ENCODE peak calls at places on chromosome 6, in five cellular contexts. T is psoas muscle, A is mammary epithelial cell, H is tibial artery, N is fibroblast of mammary gland. I is an unnamed sample.

GRCh38 chr6:152603911-152604310 is 33.3 kb downstream of the SYNE1 start:
- DNase-seq in A (no peak), H (no peak), T (no peak), N (no peak), I (no peak)

GRCh38 chr6:43749461-43749860 is 20.6 kb upstream of the VEGFA start:
- DNase-seq in A (no peak), N (no peak), H (no peak), T (no peak), I (no peak)

GRCh38 chr6:154350293-154350692 is 6.3 kb downstream of the IPCEF1 start:
- DNase-seq in N (peak; percentile 44), T (no peak), H (no peak), A (no peak), I (no peak)

GRCh38 chr6:5981274-5982026 is 25.3 kb downstream of the NRN1 start:
- DNase-seq in H (no peak), T (no peak), A (peak; percentile 80), N (peak; percentile 96), I (no peak)

GRCh38 chr6:126015869-126016268 is 29.5 kb downstream of the TRMT11 start:
- DNase-seq in N (peak; percentile 71), T (no peak), H (no peak), A (peak; percentile 44), I (no peak)

GRCh38 chr6:44216677-44217331 is at the start of gene MYMX:
- DNase-seq in H (peak; percentile 59), A (no peak), T (no peak), N (no peak), I (no peak)

GRCh38 chr6:45445749-45446454 is 68.2 kb upstream of the SUPT3H start:
- DNase-seq in T (peak; percentile 62), A (peak; percentile 95), H (peak; percentile 80), N (peak; percentile 99), I (peak; percentile 91)

GRCh38 chr6:19879663-19880062 is 42.5 kb downstream of the ID4 start:
- DNase-seq in A (no peak), N (no peak), H (no peak), T (no peak), I (no peak)

GRCh38 chr6:26152226-26153101 is 65.2 kb downstream of the HFE start:
- DNase-seq in A (peak; percentile 84), N (no peak), H (no peak), T (no peak), I (no peak)

GRCh38 chr6:112043032-112044007 is 10.6 kb upstream of the CCN6 start:
- DNase-seq in N (peak; percentile 90), T (peak; percentile 91), H (peak; percentile 85), A (peak; percentile 79), I (peak; percentile 98)

GRCh38 chr6:19849736-19850135 is 12.6 kb downstream of the ID4 start:
- DNase-seq in T (no peak), H (no peak), A (no peak), N (no peak), I (no peak)

GRCh38 chr6:23659125-23659524 is 466.9 kb upstream of the NRSN1 start:
- DNase-seq in H (no peak), N (peak; percentile 25), A (no peak), T (no peak), I (no peak)

DNA sequence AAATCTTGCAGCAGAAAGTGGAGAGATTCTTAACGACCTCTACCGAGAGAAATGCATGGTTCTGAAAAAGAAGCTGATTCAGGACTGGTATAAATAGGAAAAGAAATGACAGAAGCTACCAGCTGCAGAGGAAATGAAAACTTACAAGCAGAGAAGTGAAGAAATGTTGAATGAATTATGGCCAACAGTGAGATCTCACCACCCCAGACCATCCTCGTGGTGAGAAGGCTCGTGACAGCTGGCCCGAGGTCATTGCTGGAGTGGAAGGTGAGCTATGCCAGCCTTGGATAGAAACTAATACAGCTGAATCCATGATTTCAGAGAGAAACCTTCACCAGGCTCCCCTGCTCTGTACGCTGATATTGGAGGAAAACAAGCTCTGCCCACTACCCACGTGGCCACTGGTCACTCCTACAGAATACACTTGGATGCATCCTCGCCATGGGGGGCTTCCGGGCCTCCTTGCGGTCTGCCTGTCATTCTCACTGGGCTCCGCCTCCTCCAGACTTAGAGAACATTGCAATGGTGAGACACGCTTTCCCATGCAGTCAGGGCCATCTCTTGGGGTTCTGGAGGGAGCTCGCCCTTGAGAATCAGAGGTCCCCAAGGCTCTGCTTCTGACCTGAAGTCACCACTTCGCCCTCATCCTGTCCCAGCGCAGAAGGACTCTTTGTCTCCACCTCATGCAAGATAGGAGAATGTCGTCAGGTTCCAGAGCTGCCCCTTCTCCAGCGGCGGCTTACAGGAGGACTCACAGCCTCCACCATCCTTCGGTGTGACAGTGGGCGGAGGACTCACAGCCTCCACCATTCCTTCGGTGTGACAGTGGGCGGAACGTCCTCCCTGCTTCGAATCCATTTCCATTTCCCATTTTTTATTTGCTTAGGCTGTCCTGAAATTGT is 10.6 kb upstream of the TUBB2B start:
- DNase-seq in N (no peak), H (peak; percentile 63), T (no peak), A (no peak), I (peak; percentile 81)
- H3K4me3 ChIP-seq in N (no peak overlapping the region), H (no peak overlapping the region), T (no peak overlapping the region), A (no peak overlapping the region), I (no peak overlapping the region)

GRCh38 chr6:155406801-155407200 is 48.8 kb downstream of the NOX3 start:
- DNase-seq in A (no peak), N (no peak), H (no peak), T (no peak), I (no peak)
- TF ChIP-seq CTCF in A (peak; percentile 4), N (no peak), H (no peak), T (no peak), I (no peak)

GRCh38 chr6:170172825-170173231 is 118.0 kb downstream of the DLL1 start:
- DNase-seq in T (no peak), N (no peak), H (no peak), A (no peak), I (peak; percentile 78)
- H3K4me3 ChIP-seq in T (no peak overlapping the region), N (no peak overlapping the region), H (no peak overlapping the region), A (no peak overlapping the region), I (no peak overlapping the region)

GRCh38 chr6:7273709-7274108 is 39.3 kb downstream of the SSR1 start:
- DNase-seq in N (no peak), T (no peak), H (no peak), A (no peak), I (no peak)
- TF ChIP-seq CTCF in N (no peak), T (no peak), H (no peak), A (no peak), I (no peak)

I was measured in lower leg skin.